ENCODE peak calls at places on chromosomes 12 and 14, in five cellular contexts. L, J, Y, C and H are unnamed samples.

GRCh38 chr12:128729628-128730121 is 94.1 kb downstream of the SLC15A4 start:
- DNase-seq in L (no peak), J (no peak), Y (no peak), C (peak), H (no peak)

GRCh38 chr12:116018282-116018681 is 259.2 kb downstream of the MED13L start:
- DNase-seq in L (no peak), J (peak), Y (no peak), C (no peak), H (no peak)

GRCh38 chr14:67359319-67359774 is 257 bp downstream of the ATP6V1D start:
- DNase-seq in L (no peak), J (peak), Y (no peak), C (peak), H (peak)

GRCh38 chr12:17918013-17918412 is 172.0 kb downstream of the RERGL start:
- DNase-seq in L (no peak), J (peak), Y (no peak), C (no peak), H (no peak)

GRCh38 chr14:68526420-68527105 is 266.3 kb downstream of the ZFP36L1 start:
- DNase-seq in L (no peak), J (peak), Y (no peak), C (no peak), H (no peak)

GRCh38 chr12:49566361-49566760 is 1.6 kb downstream of the MCRS1 start:
- DNase-seq in L (no peak), J (no peak), Y (no peak), C (no peak), H (no peak)

GRCh38 chr12:123030686-123031085 is 50.2 kb downstream of the ARL6IP4 start:
- DNase-seq in L (no peak), J (no peak), Y (no peak), C (no peak), H (no peak)

GRCh38 chr12:116638376-116638775 is 79.2 kb downstream of the MAP1LC3B2 start:
- DNase-seq in L (no peak), J (no peak), Y (no peak), C (no peak), H (no peak)

GRCh38 chr14:102580552-102581110 is 11.8 kb upstream of the RCOR1 start:
- DNase-seq in L (no peak), J (peak), Y (no peak), C (no peak), H (no peak)

GRCh38 chr12:123391546-123392343 is 7.8 kb downstream of the KMT5A start:
- DNase-seq in L (no peak), J (no peak), Y (no peak), C (no peak), H (no peak)

GRCh38 chr12:95218852-95219171 is 1.2 kb downstream of the VEZT start:
- DNase-seq in L (peak), J (peak), Y (peak), C (no peak), H (peak)

GRCh38 chr14:61125314-61126082 is 144.5 kb downstream of the SLC38A6 start:
- DNase-seq in L (no peak), J (no peak), Y (no peak), C (no peak), H (no peak)
- TF ChIP-seq EZH2phosphoT487 in L (no peak), J (no peak), Y (no peak), C (no peak), H (no peak)

DNA sequence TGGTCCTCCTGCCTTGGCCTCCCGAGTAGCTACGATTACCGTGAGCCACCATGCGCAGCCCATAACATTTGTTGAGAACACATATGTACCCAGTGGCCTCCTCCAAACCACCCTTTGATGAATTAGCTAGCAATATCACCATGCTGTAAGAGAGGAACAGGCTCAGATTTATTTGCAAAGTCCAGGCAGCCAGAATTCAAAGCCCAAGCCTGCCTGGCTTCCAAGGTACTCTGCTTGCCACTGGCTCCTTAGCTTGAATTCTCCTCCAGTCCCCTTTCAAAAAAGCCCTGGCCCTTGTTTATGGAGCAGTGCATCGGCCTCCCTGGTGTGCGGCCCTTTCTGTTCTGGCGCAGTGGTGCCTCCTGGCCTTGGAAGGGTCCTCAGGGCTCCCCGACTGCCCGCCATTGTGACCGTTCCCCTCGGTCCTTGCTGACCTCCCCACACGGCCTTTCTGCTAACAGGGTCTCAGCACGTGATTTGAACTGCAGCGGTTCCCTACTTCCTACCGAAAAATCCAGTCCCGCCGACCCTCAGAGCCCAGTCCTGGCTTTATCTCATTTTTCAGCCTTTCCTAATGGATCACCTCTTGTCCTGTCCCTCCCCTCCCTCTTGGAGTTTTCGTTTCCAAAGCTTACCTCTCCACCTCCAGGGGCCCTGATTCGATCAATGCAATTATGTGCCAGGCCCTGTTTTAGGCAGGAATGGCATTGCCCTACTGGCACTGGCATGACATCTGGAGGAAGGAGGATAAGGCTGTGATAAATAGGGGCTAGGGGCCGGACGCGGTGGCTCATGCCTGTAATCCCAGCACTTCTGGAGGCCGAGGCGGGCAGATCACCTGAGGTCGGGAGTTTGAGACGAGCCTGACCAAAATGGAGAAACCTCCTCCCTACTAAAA is 22.0 kb downstream of the SLC25A29 start:
- DNase-seq in L (no peak), J (no peak), Y (no peak), C (no peak), H (no peak)
- H3K4me3 ChIP-seq in L (no peak), J (peak), Y (no peak), C (peak), H (peak)

DNA sequence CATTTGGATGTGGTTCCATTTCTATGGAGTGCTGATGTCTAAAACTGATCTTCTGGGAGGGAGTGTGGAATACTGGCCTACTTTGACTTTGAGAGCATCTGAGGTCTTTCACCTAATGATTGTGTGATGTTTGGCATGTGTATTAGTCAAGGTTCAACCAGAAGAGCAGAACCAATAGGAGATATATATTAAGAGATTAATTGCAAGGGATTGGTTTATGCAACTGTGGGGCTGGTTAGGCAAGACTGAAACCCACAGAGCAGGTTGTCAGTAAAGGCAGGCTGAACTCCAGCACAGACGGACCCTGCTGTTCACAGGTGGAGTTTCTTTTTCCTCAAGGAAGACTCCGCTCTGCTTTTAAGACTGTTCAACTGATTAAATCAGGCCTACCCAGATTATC is 11.6 kb downstream of the BMAL2 start:
- DNase-seq in L (no peak), J (peak), Y (no peak), C (no peak), H (no peak)
- TF ChIP-seq EZH2phosphoT487 in L (no peak), J (no peak), Y (no peak), C (no peak), H (no peak)

GRCh38 chr12:32501835-32502333 is 102.5 kb downstream of the FGD4 start:
- DNase-seq in L (no peak), J (no peak), Y (peak), C (peak), H (peak)
- H3K4me3 ChIP-seq in L (no peak), J (no peak), Y (peak), C (peak), H (peak)

DNA sequence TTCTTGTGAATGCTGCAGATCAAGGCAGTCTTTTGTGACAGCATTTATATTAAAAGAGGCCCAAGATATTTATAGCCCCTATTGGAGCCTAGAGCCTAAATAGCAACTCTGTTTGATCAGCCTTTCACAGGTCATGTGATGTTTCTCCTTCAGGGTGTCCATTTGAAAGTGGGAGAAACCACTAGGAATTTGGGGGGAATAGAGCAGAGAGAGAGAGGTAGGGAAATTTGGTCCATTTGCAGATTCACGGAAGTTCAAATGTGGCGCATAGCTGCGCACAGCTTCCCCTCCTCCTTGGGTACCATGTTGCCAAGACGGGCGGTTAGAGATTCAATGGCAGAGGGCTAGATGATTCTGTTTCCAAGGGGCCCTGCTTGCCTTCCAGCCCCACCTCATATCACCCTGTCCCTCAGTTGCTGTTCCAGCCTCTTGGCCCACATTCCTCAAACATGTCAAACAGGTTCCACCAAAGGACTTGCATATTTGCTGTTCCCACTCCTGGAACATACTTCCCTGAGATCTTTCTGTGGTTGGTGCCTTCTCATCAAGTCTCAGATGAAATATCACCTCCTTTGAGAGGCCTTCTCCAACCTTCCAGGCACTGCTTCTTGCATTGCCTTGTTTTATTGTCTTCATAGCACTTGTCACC is 220.8 kb downstream of the CHST11 start:
- DNase-seq in L (no peak), J (peak), Y (no peak), C (no peak), H (no peak)
- TF ChIP-seq EZH2phosphoT487 in L (no peak), J (no peak), Y (no peak), C (no peak), H (no peak)

DNA sequence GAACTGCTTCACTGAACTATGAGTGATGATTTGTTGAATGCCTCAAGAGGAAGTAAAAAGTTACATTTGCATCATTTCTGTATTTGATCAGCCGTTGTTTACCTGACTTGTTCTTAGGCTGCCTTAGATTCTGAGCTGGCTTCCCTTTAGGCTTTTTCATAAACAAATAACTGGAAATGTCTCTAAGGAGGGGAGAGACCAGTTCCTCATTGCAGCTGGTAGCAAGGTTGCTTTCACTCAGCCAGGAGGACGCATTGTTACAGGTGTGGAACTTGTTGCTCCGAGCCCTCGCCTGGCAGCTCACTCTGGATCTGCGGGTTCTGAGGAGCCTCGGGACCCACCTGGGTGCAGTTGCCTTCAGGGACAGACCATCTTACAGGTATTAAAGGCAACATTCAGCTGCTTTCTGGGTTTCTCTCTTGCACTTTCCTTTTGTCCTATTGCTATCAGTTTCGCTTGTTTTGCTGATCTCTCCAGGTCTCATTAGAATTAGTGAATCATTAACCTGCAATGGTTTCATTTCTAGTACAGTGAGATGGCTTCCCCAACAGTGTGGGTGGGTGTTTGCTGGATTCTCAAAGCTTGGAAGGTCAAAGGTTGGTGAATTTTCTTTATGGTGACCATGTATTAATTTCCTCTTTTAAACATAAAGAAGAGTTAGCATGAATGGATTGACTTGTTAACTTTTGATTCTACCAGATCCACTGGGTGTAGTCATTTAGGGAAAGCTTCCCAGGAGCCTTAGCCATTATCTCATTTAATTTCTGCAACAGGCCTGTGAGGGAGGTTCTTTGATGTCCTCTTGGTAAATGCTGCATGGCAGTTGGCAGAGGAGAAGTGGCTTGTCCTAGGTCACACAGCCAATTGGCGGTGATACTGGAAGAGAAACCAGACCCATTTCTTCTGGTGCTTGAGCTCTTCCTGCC is at the start of gene PLEKHG7:
- DNase-seq in L (peak), J (no peak), Y (peak), C (peak), H (no peak)
- H3K4me3 ChIP-seq in L (no peak), J (peak), Y (peak), C (peak), H (no peak)

GRCh38 chr14:99261916-99262787 is 9.8 kb downstream of the BCL11B start:
- DNase-seq in L (no peak), J (no peak), Y (no peak), C (no peak), H (no peak)

GRCh38 chr14:99260116-99260515 is 11.9 kb downstream of the BCL11B start:
- DNase-seq in L (no peak), J (no peak), Y (no peak), C (no peak), H (no peak)

GRCh38 chr14:99258884-99259283 is 13.1 kb downstream of the BCL11B start:
- DNase-seq in L (no peak), J (no peak), Y (no peak), C (no peak), H (no peak)

GRCh38 chr14:99259327-99259726 is 12.7 kb downstream of the BCL11B start:
- DNase-seq in L (no peak), J (no peak), Y (no peak), C (no peak), H (no peak)

DNA sequence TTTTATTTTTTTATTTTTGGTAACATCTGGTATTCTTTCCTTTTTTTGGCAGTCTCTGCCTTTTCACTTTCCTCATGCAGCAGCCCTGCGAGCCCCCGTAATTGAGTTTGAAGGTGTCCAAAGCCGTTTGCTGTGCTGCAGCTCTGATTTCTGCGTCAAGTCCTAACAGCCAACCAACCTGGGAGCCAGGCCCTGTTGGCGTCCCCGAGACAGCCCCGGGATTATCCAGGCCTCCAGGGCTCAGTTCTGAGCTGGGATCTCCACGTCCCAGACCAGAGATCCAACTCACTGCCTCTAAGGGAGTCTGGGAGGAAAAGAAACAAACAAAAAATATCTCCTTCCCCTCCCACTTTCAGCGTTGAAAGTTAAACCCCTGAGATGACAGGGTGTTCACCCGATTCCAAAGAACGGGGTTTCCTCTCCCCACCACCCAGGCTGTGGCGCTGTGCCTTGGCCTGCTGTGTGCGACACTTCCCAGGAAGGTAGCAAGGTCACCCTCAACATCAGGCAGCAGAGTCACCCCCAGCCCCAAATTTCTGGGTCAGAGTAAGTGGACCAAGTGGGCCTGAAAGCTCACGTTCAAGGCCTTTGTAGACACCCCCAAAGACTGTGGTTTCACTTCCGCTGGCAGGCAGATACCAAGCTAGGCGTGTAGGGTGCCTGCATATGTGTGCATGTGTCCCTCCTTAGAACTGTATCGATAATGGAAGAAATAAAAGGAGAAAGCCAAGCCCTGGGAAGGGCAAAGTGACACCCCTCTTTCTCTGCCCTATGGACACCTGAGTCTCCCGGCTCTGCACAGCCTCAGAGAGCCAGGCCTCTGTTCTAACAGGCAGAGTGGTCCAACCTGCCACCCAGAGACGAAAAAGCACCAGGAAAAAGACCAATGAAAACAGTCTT is 11.1 kb downstream of the BCL11B start:
- DNase-seq in L (peak), J (no peak), Y (no peak), C (no peak), H (peak)
- TF ChIP-seq EZH2phosphoT487 in L (no peak), J (no peak), Y (no peak), C (no peak), H (no peak)

GRCh38 chr12:69329669-69330428 is 18.3 kb upstream of the LYZ start:
- DNase-seq in L (peak), J (peak), Y (no peak), C (no peak), H (no peak)
- H3K4me3 ChIP-seq in L (peak), J (peak), Y (no peak), C (peak), H (no peak)

GRCh38 chr12:132063491-132063890 is 80.6 kb downstream of the DDX51 start:
- DNase-seq in L (no peak), J (no peak), Y (no peak), C (no peak), H (no peak)

GRCh38 chr12:132062481-132062880 is 81.6 kb downstream of the DDX51 start:
- DNase-seq in L (no peak), J (no peak), Y (no peak), C (no peak), H (no peak)

GRCh38 chr12:132061197-132061596 is 82.9 kb downstream of the DDX51 start:
- DNase-seq in L (no peak), J (no peak), Y (no peak), C (no peak), H (no peak)

GRCh38 chr12:132064641-132065040 is 79.5 kb downstream of the DDX51 start:
- DNase-seq in L (peak), J (no peak), Y (no peak), C (no peak), H (no peak)

DNA sequence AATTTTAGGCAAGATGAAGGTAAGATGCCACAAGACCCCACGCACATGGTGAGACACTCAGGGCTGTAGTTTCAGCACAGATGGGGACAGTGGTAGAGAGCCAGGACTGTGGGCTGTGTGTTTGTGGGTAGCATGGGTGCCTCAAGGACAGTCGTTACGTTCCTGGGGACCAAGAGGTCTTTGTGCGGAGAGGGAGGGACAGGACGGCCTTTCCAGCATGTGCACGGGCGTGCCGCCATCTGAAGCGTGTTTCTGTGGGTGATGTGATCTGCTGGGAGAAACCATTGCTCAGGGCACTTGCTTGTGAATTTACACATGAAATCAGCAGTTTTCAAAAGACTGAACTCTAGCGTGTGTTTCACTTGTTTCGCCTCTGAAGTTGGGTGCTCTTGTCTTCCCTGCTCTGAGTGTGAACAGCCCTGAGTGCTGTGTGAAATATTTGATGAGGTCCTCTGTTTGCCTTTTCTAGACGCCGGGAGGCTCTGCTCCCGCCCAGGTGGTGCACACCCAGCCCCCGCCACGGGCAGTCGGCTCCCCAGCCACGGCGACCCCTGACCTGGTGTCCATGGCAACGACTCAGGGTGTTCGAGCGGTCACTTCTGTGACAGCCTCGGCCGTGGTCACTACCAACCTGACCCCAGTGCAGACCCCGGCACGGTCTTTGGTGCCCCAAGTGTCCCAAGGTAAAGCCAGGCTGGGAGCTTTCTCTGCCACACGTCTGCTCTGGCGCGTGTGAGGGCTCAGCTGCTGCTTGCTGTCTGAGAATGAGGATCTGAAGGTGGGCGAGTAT is 82.3 kb downstream of the DDX51 start:
- DNase-seq in L (no peak), J (no peak), Y (no peak), C (no peak), H (no peak)
- TF ChIP-seq EZH2phosphoT487 in L (no peak), J (no peak), Y (no peak), C (no peak), H (no peak)

GRCh38 chr12:3553681-3554546 is 62.9 kb downstream of the PRMT8 start:
- DNase-seq in L (peak), J (no peak), Y (no peak), C (no peak), H (peak)
- H3K4me3 ChIP-seq in L (no peak), J (no peak), Y (no peak), C (no peak), H (no peak)